ENCODE peak calls at places on chromosome 11, in ten cellular contexts. R, W, M, S, P, Q, Z, N, H and D are unnamed samples.

GRCh38 chr11:94800394-94800793 is 32.2 kb downstream of the AMOTL1 start:
- DNase-seq in R (no peak), W (no peak), M (no peak), S (no peak), P (peak; percentile 68), Q (no peak), Z (no peak), N (peak; percentile 15), H (no peak), D (no peak)

GRCh38 chr11:119288219-119288618 is 28.7 kb downstream of the MCAM start:
- DNase-seq in R (no peak), W (no peak), M (no peak), S (no peak), P (no peak), Q (no peak), Z (no peak), N (no peak), H (no peak), D (no peak)

GRCh38 chr11:111565111-111565720 is 24.7 kb downstream of the LAYN start:
- DNase-seq in R (peak; percentile 55), W (peak; percentile 65), M (peak; percentile 56), S (peak; percentile 80), P (peak; percentile 78), Q (no peak), Z (peak; percentile 74), N (peak; percentile 48), H (peak; percentile 41), D (peak; percentile 35)

GRCh38 chr11:123405123-123405592 is 24.9 kb upstream of the GRAMD1B start:
- DNase-seq in R (no peak), W (no peak), M (no peak), S (no peak), P (peak; percentile 6), Q (no peak), Z (no peak), N (no peak), H (no peak), D (no peak)

GRCh38 chr11:86141645-86142569 is 73.0 kb upstream of the PICALM start:
- DNase-seq in R (no peak), W (no peak), M (no peak), S (no peak), P (peak; percentile 18), Q (no peak), Z (no peak), N (no peak), H (no peak), D (no peak)

GRCh38 chr11:112157274-112157766 is 6.6 kb downstream of the IL18 start:
- DNase-seq in R (peak; percentile 28), W (no peak), M (no peak), S (peak; percentile 2), P (peak; percentile 99), Q (no peak), Z (peak; percentile 98), N (no peak), H (no peak), D (no peak)

GRCh38 chr11:68214173-68215086 is 1.3 kb upstream of the KMT5B start:
- DNase-seq in R (no peak), W (no peak), M (no peak), S (peak; percentile 23), P (no peak), Q (no peak), Z (no peak), N (peak; percentile 12), H (no peak), D (no peak)

GRCh38 chr11:3085052-3085451 is 27.8 kb upstream of the CARS1 start:
- DNase-seq in R (no peak), W (no peak), M (no peak), S (no peak), P (peak; percentile 35), Q (no peak), Z (no peak), N (no peak), H (no peak), D (no peak)

GRCh38 chr11:93529707-93530467 is 13.3 kb downstream of the SMCO4 start:
- DNase-seq in R (no peak), W (no peak), M (no peak), S (peak; percentile 36), P (peak; percentile 18), Q (no peak), Z (peak; percentile 12), N (no peak), H (no peak), D (no peak)

GRCh38 chr11:116563028-116563712 is 209.6 kb downstream of the BUD13 start:
- DNase-seq in R (peak; percentile 76), W (no peak), M (no peak), S (no peak), P (peak; percentile 66), Q (no peak), Z (peak; percentile 40), N (peak; percentile 63), H (no peak), D (no peak)